ENCODE peak calls at places on chromosomes 5 and 9, in ten cellular contexts. Q is NCI-H524 treated with DMSO at 0.1 percent for 48 hours; E is tibial nerve; L is head of caudate nucleus; A is activated CD4-positive, alpha-beta T cell treated with anti-CD3 and anti-CD28 coated beads, Interleukin-2, amount 50 U/mL, for 1 hour; R is NCI-H1105; U is naive thymus-derived CD8-positive, alpha-beta T cell; V is WERI-Rb-1; J is nucleus accumbens; G is effector memory CD8-positive, alpha-beta T cell. Y is an unnamed sample.

GRCh38 chr5:64644831-64645230 is 45.5 kb upstream of the SHISAL2B start:
- DNase-seq in Q (no peak), E (no peak), L (no peak), A (no peak), R (no peak), U (no peak), V (no peak), J (no peak), G (no peak), Y (no peak)

GRCh38 chr5:14121552-14121951 is 21.6 kb upstream of the TRIO start:
- DNase-seq in Q (peak), E (no peak), L (no peak), A (no peak), R (no peak), U (no peak), V (no peak), J (no peak), G (no peak), Y (no peak)

GRCh38 chr5:157172408-157172807 is 6.3 kb upstream of the GARIN3 start:
- DNase-seq in Q (no peak), E (no peak), L (no peak), A (peak), R (no peak), U (peak), V (no peak), J (no peak), G (peak), Y (peak)

GRCh38 chr5:173556142-173557028 is 60.1 kb downstream of the BOD1 start:
- DNase-seq in Q (no peak), E (no peak), L (no peak), A (no peak), R (no peak), U (no peak), V (no peak), J (no peak), G (no peak), Y (no peak)

GRCh38 chr5:104928906-104929520 is 1366.4 kb upstream of the NUDT12 start:
- DNase-seq in Q (no peak), E (no peak), L (no peak), A (no peak), R (no peak), U (no peak), V (no peak), J (no peak), G (no peak), Y (no peak)

GRCh38 chr5:105033642-105034217 is 1471.1 kb upstream of the NUDT12 start:
- DNase-seq in Q (no peak), E (no peak), L (no peak), A (no peak), R (no peak), U (no peak), V (no peak), J (no peak), G (no peak), Y (no peak)

GRCh38 chr5:143543358-143544255 is 140.1 kb upstream of the NR3C1 start:
- DNase-seq in Q (no peak), E (no peak), L (no peak), A (no peak), R (no peak), U (no peak), V (no peak), J (no peak), G (no peak), Y (no peak)

GRCh38 chr9:133963166-133963565 is 29.0 kb downstream of the VAV2 start:
- DNase-seq in Q (no peak), E (no peak), L (no peak), A (no peak), R (no peak), U (no peak), V (no peak), J (no peak), G (no peak), Y (no peak)

GRCh38 chr9:88280816-88281382 is 107.3 kb upstream of the SPIN1 start:
- DNase-seq in Q (no peak), E (no peak), L (no peak), A (no peak), R (no peak), U (no peak), V (peak), J (no peak), G (no peak), Y (peak)

GRCh38 chr5:130243641-130244040 is 339.4 kb downstream of the CHSY3 start:
- DNase-seq in Q (no peak), E (no peak), L (no peak), A (no peak), R (no peak), U (no peak), V (peak), J (no peak), G (no peak), Y (no peak)

GRCh38 chr5:135834639-135835529 is at the start of gene SLC25A48:
- DNase-seq in Q (peak), E (no peak), L (peak), A (no peak), R (peak), U (no peak), V (peak), J (peak), G (no peak), Y (peak)

GRCh38 chr9:113479150-113479761 is 15.7 kb downstream of the RGS3 start:
- DNase-seq in Q (no peak), E (no peak), L (no peak), A (no peak), R (no peak), U (peak), V (no peak), J (no peak), G (peak), Y (no peak)

GRCh38 chr5:33092719-33093118 is 348.0 kb upstream of the TARS1 start:
- DNase-seq in Q (no peak), E (no peak), L (no peak), A (no peak), R (no peak), U (no peak), V (no peak), J (no peak), G (no peak), Y (no peak)

Y was measured in MM.1S.